ENCODE peak calls at places on chromosomes 16 and 17, in seven cellular contexts. F is choroid plexus epithelial cell; I is transverse colon; J is psoas muscle; O is mucosa of descending colon; T is bronchial epithelial cell; S is activated CD8-positive, alpha-beta T cell treated with anti-CD3 and anti-CD28 coated beads for 36 hours. D is an unnamed sample.

GRCh38 chr17:72715906-72716572 is 376.4 kb downstream of the SLC39A11 start:
- DNase-seq in F (peak), T (peak), O (no peak), I (no peak), J (no peak), S (no peak), D (no peak)

GRCh38 chr16:85369741-85370528 is 243.2 kb upstream of the GSE1 start:
- DNase-seq in I (peak), O (peak), T (peak), J (peak), F (peak), S (peak), D (peak)

GRCh38 chr16:9236319-9236718 is 144.9 kb downstream of the HAPSTR1 start:
- DNase-seq in O (no peak), S (no peak), F (no peak), T (no peak), J (no peak), I (no peak), D (no peak)

GRCh38 chr17:44884941-44885340 is 14.3 kb downstream of the EFTUD2 start:
- DNase-seq in J (no peak), S (no peak), T (no peak), I (no peak), F (peak), O (no peak), D (no peak)

GRCh38 chr17:29190808-29191207 is 10.6 kb upstream of the MYO18A start:
- DNase-seq in I (no peak), J (no peak), S (no peak), F (no peak), O (no peak), T (no peak), D (no peak)

GRCh38 chr17:32289454-32289853 is 23.8 kb downstream of the RHBDL3 start:
- DNase-seq in J (no peak), O (no peak), S (no peak), T (no peak), F (no peak), I (no peak), D (no peak)

GRCh38 chr17:44878627-44879221 is 20.5 kb downstream of the EFTUD2 start:
- DNase-seq in I (no peak), S (peak), T (peak), J (no peak), O (peak), F (peak), D (peak)

GRCh38 chr16:8847623-8848022 is 21.2 kb downstream of the CARHSP1 start:
- DNase-seq in T (no peak), I (no peak), S (no peak), O (peak), F (no peak), J (no peak), D (peak)

GRCh38 chr17:73423159-73423715 is 111.4 kb upstream of the CDC42EP4 start:
- DNase-seq in J (no peak), I (no peak), T (no peak), F (no peak), O (no peak), S (no peak), D (no peak)

GRCh38 chr17:82608816-82609215 is 39.4 kb downstream of the WDR45B start:
- DNase-seq in O (no peak), I (no peak), F (no peak), T (no peak), J (no peak), S (no peak), D (no peak)

GRCh38 chr16:81623365-81624102 is 155.6 kb upstream of the PLCG2 start:
- DNase-seq in T (peak), O (peak), J (no peak), F (peak), S (peak), I (peak), D (peak)

GRCh38 chr16:47254771-47255170 is 111.0 kb upstream of the NETO2 start:
- DNase-seq in S (no peak), T (no peak), J (no peak), F (no peak), I (no peak), O (no peak), D (no peak)

GRCh38 chr16:54031107-54031760 is 255.4 kb downstream of the IRX3 start:
- DNase-seq in I (no peak), O (no peak), F (no peak), T (peak), J (no peak), S (no peak), D (no peak)

DNA sequence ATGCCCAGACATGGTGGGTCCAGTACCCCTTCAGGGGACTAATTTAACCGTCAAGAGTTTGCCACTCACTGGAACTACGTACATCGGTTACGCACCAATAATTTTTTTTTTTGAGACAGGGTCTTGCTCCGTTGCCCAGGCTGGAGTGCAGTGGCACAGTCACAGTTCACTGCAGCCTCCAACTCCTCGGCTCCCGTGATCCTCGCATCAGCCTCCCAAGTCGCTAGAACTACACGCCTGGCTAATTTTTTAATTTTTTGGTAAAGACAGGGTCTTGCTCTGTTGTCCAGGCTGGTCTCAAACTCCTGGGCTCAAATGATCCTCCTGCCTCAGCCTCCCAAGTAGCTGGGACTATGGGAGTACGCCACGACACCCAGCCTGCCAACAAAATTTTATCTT is 15.6 kb downstream of the RPH3AL start:
- DNase-seq in T (no peak), O (no peak), S (no peak), F (no peak), I (no peak), J (no peak), D (no peak)
- TF ChIP-seq CTCF in T (no peak), O (no peak), S (no peak), F (no peak), I (no peak), J (no peak), D (no peak)

GRCh38 chr17:18967806-18968744 is 16.1 kb downstream of the SLC5A10 start:
- DNase-seq in T (peak), F (no peak), I (no peak), S (no peak), J (no peak), O (peak), D (no peak)

GRCh38 chr17:18968945-18969887 is 17.3 kb downstream of the SLC5A10 start:
- DNase-seq in I (peak), F (no peak), T (peak), S (peak), O (peak), J (no peak), D (no peak)

GRCh38 chr17:18974407-18975149 is 22.6 kb downstream of the SLC5A10 start:
- DNase-seq in I (no peak), T (peak), O (no peak), F (no peak), S (peak), J (no peak), D (no peak)

GRCh38 chr17:18971801-18972200 is 19.8 kb downstream of the SLC5A10 start:
- DNase-seq in I (no peak), F (no peak), O (no peak), T (no peak), S (no peak), J (no peak), D (no peak)

DNA sequence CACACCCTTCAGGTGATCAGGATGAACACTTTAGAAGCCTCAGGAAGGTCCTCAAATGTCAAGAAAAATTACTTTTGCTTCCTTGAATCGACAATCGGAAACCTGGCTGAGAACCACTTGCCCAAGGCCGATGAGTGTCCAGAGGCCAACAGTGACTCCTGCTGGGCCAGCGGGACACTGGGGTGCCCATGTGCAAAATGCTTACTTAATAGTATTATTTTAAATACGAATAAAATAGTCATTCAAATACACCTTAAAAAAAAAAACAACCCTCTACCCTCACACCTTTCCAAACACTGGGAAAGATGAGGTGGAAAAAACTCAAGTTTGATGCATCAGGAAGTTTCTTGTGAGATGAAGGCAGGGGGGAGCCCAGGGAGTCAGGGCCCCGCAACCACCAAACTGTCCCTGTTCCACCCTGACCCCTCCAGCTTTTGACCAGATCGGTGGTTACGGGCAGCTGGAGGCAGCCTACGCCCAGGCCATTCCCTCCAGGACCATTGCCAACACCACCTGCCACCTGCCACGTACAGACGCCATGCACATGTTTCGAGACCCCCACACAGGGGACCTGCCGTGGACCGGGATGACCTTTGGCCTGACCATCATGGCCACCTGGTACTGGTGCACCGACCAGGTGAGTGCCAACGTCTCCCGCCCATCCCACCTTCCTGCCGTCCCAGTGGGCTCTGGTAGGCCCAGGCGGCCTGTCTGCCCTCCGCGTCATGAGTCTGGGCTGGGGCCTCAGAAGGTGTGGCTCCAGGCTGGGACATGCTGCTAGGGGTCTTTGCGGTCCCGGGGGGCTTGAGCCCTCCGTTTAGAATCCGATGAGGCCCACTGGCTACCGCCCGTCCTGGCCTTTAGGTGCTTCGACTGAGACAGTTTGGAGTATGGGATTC is 18.9 kb downstream of the SLC5A10 start:
- DNase-seq in F (no peak), S (no peak), T (no peak), J (no peak), O (peak), I (no peak), D (no peak)
- TF ChIP-seq CTCF in F (peak), S (no peak), T (no peak), J (no peak), O (no peak), I (no peak), D (no peak)

DNA sequence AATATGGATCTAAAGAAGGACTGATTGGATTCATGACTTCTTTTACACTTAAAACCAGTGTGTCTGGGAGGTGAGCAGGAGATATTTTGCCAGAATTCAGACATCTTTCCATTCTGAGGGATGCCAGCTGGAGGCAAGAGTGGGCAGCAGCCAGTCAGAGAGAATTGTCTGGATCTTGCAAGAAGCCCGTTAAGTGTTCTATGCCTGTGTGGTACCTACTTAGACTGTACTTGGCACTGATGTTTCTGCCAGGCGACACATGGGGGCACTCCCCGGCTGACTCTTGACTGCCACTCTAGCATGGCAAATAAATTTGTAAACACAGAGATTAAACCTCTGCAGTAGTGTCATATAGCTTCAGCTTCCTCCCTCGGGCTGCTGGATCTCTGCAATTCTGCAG is 247.7 kb downstream of the UTP18 start:
- DNase-seq in J (no peak), F (no peak), I (no peak), T (no peak), O (no peak), S (no peak), D (no peak)
- TF ChIP-seq CTCF in J (no peak), F (no peak), I (no peak), T (no peak), O (no peak), S (no peak), D (no peak)

DNA sequence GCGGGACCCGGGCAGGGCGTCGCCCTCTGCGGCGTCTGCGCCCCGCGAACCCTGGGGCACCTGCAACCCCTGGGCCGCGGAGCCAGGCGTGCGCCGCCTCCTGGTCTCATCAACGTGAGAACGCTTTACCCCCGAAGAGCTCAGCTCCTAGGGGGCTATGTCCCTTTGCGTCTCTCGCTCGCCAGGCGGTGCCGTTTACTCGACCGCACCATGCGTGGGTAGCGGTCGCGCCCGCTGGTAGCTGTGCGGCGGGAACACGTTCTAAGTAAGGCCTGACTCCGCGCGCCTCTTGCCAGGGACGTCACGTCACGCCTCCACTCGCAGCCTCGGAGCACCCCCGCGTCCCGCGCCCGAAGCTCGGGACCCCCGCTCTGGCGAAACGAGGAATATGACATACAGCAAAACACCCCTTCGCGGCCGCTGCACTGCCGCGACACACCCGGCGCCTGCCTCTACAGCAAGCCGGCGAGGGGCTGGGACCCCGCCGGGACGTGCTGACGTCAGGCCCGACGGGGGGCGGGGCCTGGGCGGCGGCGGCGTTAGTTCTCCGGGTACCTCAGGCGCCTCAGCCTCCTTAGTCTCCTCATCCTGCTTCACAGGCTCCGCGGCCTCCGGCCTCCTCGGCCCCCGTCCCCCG is at the start of gene RAB11FIP3:
- DNase-seq in S (peak), J (peak), F (peak), T (peak), O (peak), I (peak), D (peak)
- TF ChIP-seq CTCF in S (no peak), J (peak), F (peak), T (peak), O (no peak), I (no peak), D (no peak)

GRCh38 chr16:79564594-79565210 is 35.8 kb downstream of the MAF start:
- DNase-seq in O (no peak), I (no peak), F (no peak), S (no peak), J (no peak), T (no peak), D (no peak)

GRCh38 chr16:79562166-79562823 is 38.2 kb downstream of the MAF start:
- DNase-seq in O (no peak), S (no peak), J (no peak), T (no peak), F (no peak), I (no peak), D (no peak)

GRCh38 chr16:79561729-79562128 is 38.8 kb downstream of the MAF start:
- DNase-seq in I (no peak), S (no peak), F (no peak), T (no peak), O (no peak), J (no peak), D (no peak)

GRCh38 chr16:79560923-79561322 is 39.6 kb downstream of the MAF start:
- DNase-seq in F (no peak), J (no peak), T (no peak), S (no peak), I (no peak), O (no peak), D (no peak)

DNA sequence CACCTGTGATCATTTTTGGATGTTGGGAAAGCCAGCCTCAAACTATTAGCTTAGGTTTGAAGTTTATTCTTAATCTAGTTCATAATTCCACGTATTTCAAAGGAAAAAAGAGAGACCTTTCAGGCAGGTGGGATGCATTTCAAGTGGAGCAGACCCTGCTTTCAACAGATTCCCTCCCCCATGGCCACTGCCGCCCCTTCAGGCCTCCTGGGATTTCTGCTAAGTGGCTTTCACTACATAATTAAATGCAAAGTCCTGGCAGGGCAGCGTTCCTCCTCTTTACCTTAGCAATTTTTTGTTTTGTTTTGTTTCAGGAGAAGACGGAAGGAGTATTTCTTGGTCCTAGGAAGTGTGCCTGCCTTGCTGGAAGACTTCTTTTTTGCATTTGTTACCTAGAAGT is 36.6 kb downstream of the MAF start:
- DNase-seq in F (no peak), S (no peak), T (no peak), I (no peak), O (no peak), J (no peak), D (no peak)
- TF ChIP-seq CTCF in F (no peak), S (no peak), T (no peak), I (no peak), O (no peak), J (no peak), D (no peak)

GRCh38 chr16:87702325-87702811 is 63.4 kb downstream of the KLHDC4 start:
- DNase-seq in I (peak), T (no peak), F (peak), J (no peak), S (peak), O (peak), D (peak)
- TF ChIP-seq CTCF in I (peak), T (peak), F (peak), J (no peak), S (peak), O (no peak), D (peak)

GRCh38 chr17:8753976-8754440 is 4.3 kb downstream of the SPDYE4 start:
- DNase-seq in J (no peak), S (no peak), I (no peak), T (peak), F (peak), O (peak), D (peak)
- TF ChIP-seq CTCF in J (no peak), S (peak), I (peak), T (peak), F (peak), O (no peak), D (peak)